ENCODE peak calls at places on chromosomes 4 and X, in nine cellular contexts. X is neuronal stem cell; V is GM13976; Z is GF-D8; O is stimulated activated CD4-positive, alpha-beta T cell treated with anti-CD3 and anti-CD28 coated beads, Interleukin-15, amount 100 ng/mL, for 1 hour; M is astrocyte of the hippocampus; J is activated CD4-positive, CD25-positive, alpha-beta regulatory T cell treated with anti-CD3 and anti-CD28 coated beads, Interleukin-2, amount 50 U/mL, for 72 hours; E is hepatic stellate cell; A is naive B cell. L is an unnamed sample.
A peak's percentile ranks its signal among the peaks of the same experiment; 100 is the strongest.

GRCh38 chr4:1317177-1318045 is 27.7 kb downstream of the MAEA start:
- DNase-seq in X (no peak), V (no peak), Z (no peak), O (no peak), M (no peak), J (no peak), E (no peak), A (no peak), L (no peak)

GRCh38 chr4:29079260-29079659 is 1640.9 kb upstream of the PCDH7 start:
- DNase-seq in X (no peak), V (no peak), Z (no peak), O (no peak), M (no peak), J (no peak), E (no peak), A (no peak), L (no peak)

GRCh38 chr4:99886146-99886545 is 8.1 kb downstream of the LAMTOR3 start:
- DNase-seq in X (no peak), V (no peak), Z (no peak), O (no peak), M (peak; percentile 76), J (no peak), E (no peak), A (no peak), L (no peak)

GRCh38 chr4:102247041-102247440 is 98.2 kb downstream of the SLC39A8 start:
- DNase-seq in X (no peak), V (no peak), Z (no peak), O (no peak), M (peak; percentile 44), J (no peak), E (no peak), A (no peak), L (no peak)

GRCh38 chrX:153828723-153829548 is 1.4 kb downstream of the PDZD4 start:
- DNase-seq in X (peak; percentile 32), V (peak; percentile 28), Z (no peak), O (no peak), M (peak; percentile 38), J (no peak), E (peak; percentile 49), A (no peak), L (no peak)

GRCh38 chr4:106818764-106819163 is 217.3 kb downstream of the DKK2 start:
- DNase-seq in X (no peak), V (no peak), Z (no peak), O (no peak), M (no peak), J (no peak), E (no peak), A (no peak), L (no peak)

GRCh38 chrX:134172588-134173259 is 64.3 kb upstream of the CCDC160 start:
- DNase-seq in X (no peak), V (peak; percentile 25), Z (no peak), O (no peak), M (peak; percentile 36), J (no peak), E (peak; percentile 5), A (peak; percentile 28), L (peak; percentile 27)

GRCh38 chrX:30673405-30673804 is 20.2 kb downstream of the GK start:
- DNase-seq in X (no peak), V (no peak), Z (no peak), O (no peak), M (no peak), J (no peak), E (no peak), A (no peak), L (no peak)

GRCh38 chrX:21806691-21807090 is 32.7 kb upstream of the MBTPS2 start:
- DNase-seq in X (no peak), V (no peak), Z (no peak), O (no peak), M (no peak), J (no peak), E (no peak), A (no peak), L (no peak)

GRCh38 chrX:153692611-153693156 is 5.0 kb downstream of the SLC6A8 start:
- DNase-seq in X (no peak), V (no peak), Z (no peak), O (no peak), M (no peak), J (no peak), E (no peak), A (no peak), L (no peak)

GRCh38 chr4:142846729-142847606 is 867 bp upstream of the INPP4B start:
- DNase-seq in X (peak; percentile 32), V (peak; percentile 34), Z (no peak), O (peak; percentile 55), M (peak; percentile 66), J (peak; percentile 64), E (no peak), A (peak; percentile 28), L (peak; percentile 34)

GRCh38 chr4:1405249-1405635 is 1.0 kb downstream of the NKX1-1 start:
- DNase-seq in X (no peak), V (no peak), Z (no peak), O (no peak), M (no peak), J (no peak), E (no peak), A (no peak), L (no peak)

GRCh38 chr4:151991884-151992166 is 231.0 kb upstream of the GATB start:
- DNase-seq in X (no peak), V (no peak), Z (no peak), O (no peak), M (no peak), J (no peak), E (no peak), A (no peak), L (no peak)

GRCh38 chrX:77440310-77440709 is 6.9 kb upstream of the FGF16 start:
- DNase-seq in X (no peak), V (no peak), Z (no peak), O (no peak), M (no peak), J (no peak), E (no peak), A (no peak), L (no peak)

GRCh38 chr4:74292111-74292870 is 16.0 kb upstream of the EPGN start:
- DNase-seq in X (no peak), V (no peak), Z (no peak), O (no peak), M (no peak), J (no peak), E (no peak), A (no peak), L (no peak)

GRCh38 chr4:184094532-184095192 is 123.0 kb downstream of the ENPP6 start:
- DNase-seq in X (no peak), V (no peak), Z (no peak), O (no peak), M (no peak), J (no peak), E (no peak), A (no peak), L (no peak)

GRCh38 chr4:30262379-30262778 is 457.8 kb upstream of the PCDH7 start:
- DNase-seq in X (no peak), V (no peak), Z (no peak), O (no peak), M (no peak), J (no peak), E (no peak), A (no peak), L (no peak)

GRCh38 chr4:48899950-48900349 is 6.6 kb downstream of the OCIAD2 start:
- DNase-seq in X (no peak), V (no peak), Z (peak; percentile 19), O (no peak), M (peak; percentile 73), J (no peak), E (no peak), A (no peak), L (no peak)

GRCh38 chrX:75156537-75156945 is 458 bp upstream of the ABCB7 start:
- DNase-seq in X (no peak), V (peak; percentile 7), Z (no peak), O (no peak), M (peak; percentile 22), J (no peak), E (no peak), A (peak; percentile 7), L (no peak)

GRCh38 chrX:34563809-34564208 is 93.3 kb downstream of the TMEM47 start:
- DNase-seq in X (no peak), V (no peak), Z (no peak), O (no peak), M (no peak), J (no peak), E (no peak), A (no peak), L (no peak)